ENCODE peak calls at places on chromosomes 3 and 15, in ten cellular contexts. I is GM12891, C is K562, L is GM12892, J is endothelial cell of umbilical vein, B is upper lobe of left lung, Y is sigmoid colon, P is HCT116, M is stomach, A is breast epithelium. T is an unnamed sample.
A peak's percentile ranks its signal among the peaks of the same experiment; 100 is the strongest.

GRCh38 chr3:185733980-185734724 is 90.7 kb downstream of the IGF2BP2 start:
- DNase-seq in I (no peak), C (peak; percentile 87), L (peak; percentile 28), J (peak; percentile 87), B (no peak), Y (no peak), P (peak; percentile 83), M (peak; percentile 59), A (no peak), T (no peak)

GRCh38 chr15:36589971-36590370 is 10.5 kb downstream of the CDIN1 start:
- DNase-seq in I (no peak), C (no peak), L (no peak), J (no peak), B (no peak), Y (no peak), P (no peak), M (no peak), A (no peak), T (no peak)

GRCh38 chr3:34676431-34676830 is 878.0 kb downstream of the PDCD6IP start:
- DNase-seq in I (no peak), C (no peak), L (no peak), J (no peak), B (no peak), Y (no peak), P (no peak), M (no peak), A (no peak), T (no peak)

GRCh38 chr3:24493951-24494615 is 567 bp downstream of the THRB start:
- DNase-seq in I (no peak), C (peak; percentile 66), L (peak; percentile 13), J (peak; percentile 20), B (peak; percentile 92), Y (peak; percentile 91), P (no peak), M (peak; percentile 80), A (peak; percentile 80), T (peak; percentile 88)

GRCh38 chr3:167772992-167773391 is 37.5 kb downstream of the SERPINI1 start:
- DNase-seq in I (no peak), C (no peak), L (no peak), J (no peak), B (no peak), Y (no peak), P (no peak), M (no peak), A (no peak), T (no peak)

GRCh38 chr15:57732526-57733331 is 26.2 kb downstream of the POLR2M start:
- DNase-seq in I (peak; percentile 20), C (peak; percentile 78), L (no peak), J (peak; percentile 79), B (no peak), Y (no peak), P (peak; percentile 48), M (peak; percentile 63), A (no peak), T (no peak)

GRCh38 chr15:62503451-62503850 is 338.4 kb upstream of the C2CD4B start:
- DNase-seq in I (no peak), C (peak; percentile 2), L (no peak), J (peak; percentile 24), B (no peak), Y (peak; percentile 71), P (no peak), M (no peak), A (no peak), T (no peak)

GRCh38 chr15:99275525-99276128 is 24.3 kb downstream of the LRRC28 start:
- DNase-seq in I (no peak), C (no peak), L (no peak), J (no peak), B (no peak), Y (no peak), P (no peak), M (no peak), A (no peak), T (no peak)

GRCh38 chr3:64342940-64343691 is 117.8 kb upstream of the PRICKLE2 start:
- DNase-seq in I (no peak), C (no peak), L (no peak), J (peak; percentile 34), B (no peak), Y (no peak), P (no peak), M (no peak), A (no peak), T (no peak)

GRCh38 chr15:80856809-80857377 is 77.7 kb downstream of the CEMIP start:
- DNase-seq in I (no peak), C (no peak), L (no peak), J (no peak), B (no peak), Y (peak; percentile 82), P (peak; percentile 57), M (peak; percentile 70), A (peak; percentile 71), T (no peak)
- TF ChIP-seq POLR2AphosphoS5 in I (no peak), C (no peak), L (no peak), J (no peak), B (no peak), Y (no peak), P (no peak), M (no peak), A (no peak), T (no peak)

GRCh38 chr3:190710723-190711122 is 151.8 kb downstream of the GMNC start:
- DNase-seq in I (no peak), C (no peak), L (no peak), J (no peak), B (no peak), Y (no peak), P (no peak), M (no peak), A (no peak), T (no peak)

GRCh38 chr3:190706582-190706981 is 155.9 kb downstream of the GMNC start:
- DNase-seq in I (no peak), C (no peak), L (no peak), J (no peak), B (no peak), Y (no peak), P (no peak), M (no peak), A (no peak), T (no peak)

GRCh38 chr3:190709351-190709773 is 153.1 kb downstream of the GMNC start:
- DNase-seq in I (no peak), C (no peak), L (no peak), J (no peak), B (no peak), Y (no peak), P (no peak), M (no peak), A (no peak), T (no peak)
- TF ChIP-seq POLR2AphosphoS5 in I (no peak), C (no peak), L (no peak), J (no peak), B (no peak), Y (no peak), P (no peak), M (no peak), A (no peak), T (no peak)

GRCh38 chr15:59299919-59300617 is 72.6 kb downstream of the MYO1E start:
- DNase-seq in I (peak; percentile 26), C (peak; percentile 4), L (peak; percentile 37), J (peak; percentile 94), B (no peak), Y (peak; percentile 89), P (peak; percentile 86), M (peak; percentile 66), A (no peak), T (peak; percentile 88)
- TF ChIP-seq POLR2AphosphoS5 in I (peak; percentile 44), C (no peak), L (peak; percentile 24), J (peak; percentile 70), B (peak; percentile 52), Y (peak; percentile 58), P (peak; percentile 62), M (peak; percentile 82), A (peak; percentile 42), T (peak; percentile 38)

DNA sequence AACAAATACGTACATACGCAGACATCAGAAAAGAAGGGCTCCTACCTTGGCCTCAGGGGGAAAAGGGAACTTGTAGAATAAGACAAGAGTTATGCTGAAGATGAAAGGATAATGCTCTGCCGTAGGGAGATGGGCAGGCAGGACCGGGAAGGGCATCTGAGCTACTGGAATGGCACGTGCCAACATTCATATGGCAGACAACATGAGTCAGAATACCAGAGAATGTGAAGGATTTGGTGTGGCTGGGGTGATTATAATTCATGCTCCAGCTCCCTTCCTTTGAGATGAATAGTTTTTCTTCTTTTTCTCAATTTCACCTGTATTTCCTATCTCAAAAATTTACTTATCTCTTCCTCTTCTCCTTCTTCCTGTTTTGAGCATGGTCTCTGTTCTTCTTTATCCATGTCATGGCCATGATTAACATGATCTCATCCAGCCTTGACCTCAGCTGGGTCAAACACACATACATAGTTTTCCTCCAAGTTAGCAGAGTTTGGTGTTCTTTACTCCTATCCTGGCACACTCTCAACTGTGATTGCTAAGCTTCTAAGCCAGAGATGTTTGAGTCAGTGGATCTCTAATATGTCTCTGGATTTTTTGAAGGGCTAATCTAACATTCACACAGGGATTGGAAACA is 507.0 kb downstream of the FOXP1 start:
- DNase-seq in I (no peak), C (no peak), L (no peak), J (no peak), B (no peak), Y (no peak), P (no peak), M (no peak), A (no peak), T (no peak)
- TF ChIP-seq POLR2AphosphoS5 in I (no peak), C (no peak), L (no peak), J (no peak), B (no peak), Y (no peak), P (no peak), M (no peak), A (no peak), T (no peak)

GRCh38 chr3:195110647-195111321 is 160.2 kb downstream of the XXYLT1 start:
- DNase-seq in I (no peak), C (no peak), L (no peak), J (no peak), B (no peak), Y (peak; percentile 85), P (no peak), M (no peak), A (no peak), T (peak; percentile 66)
- TF ChIP-seq POLR2AphosphoS5 in I (no peak), C (no peak), L (no peak), J (no peak), B (no peak), Y (peak; percentile 56), P (no peak), M (peak; percentile 3), A (no peak), T (peak; percentile 59)